ENCODE peak calls at places on chromosomes 2 and 18, in seven cellular contexts. W, U, H, O, I, Q and J are unnamed samples.

GRCh38 chr2:11128258-11128951 is 26.9 kb upstream of the SLC66A3 start:
- DNase-seq in W (no peak), H (no peak), U (peak; percentile 34), Q (no peak), I (no peak), O (peak; percentile 73), J (peak; percentile 53)

GRCh38 chr2:118443596-118443995 is 355.3 kb downstream of the INSIG2 start:
- DNase-seq in I (no peak), Q (no peak), U (peak; percentile 81), W (no peak), H (no peak), O (no peak), J (peak; percentile 35)

GRCh38 chr18:10499230-10499629 is 26.6 kb upstream of the NAPG start:
- DNase-seq in H (no peak), U (no peak), W (no peak), I (no peak), Q (no peak), O (no peak), J (no peak)

GRCh38 chr2:42960835-42961165 is 168.4 kb upstream of the HAAO start:
- DNase-seq in O (no peak), U (no peak), I (no peak), Q (no peak), W (no peak), H (no peak), J (no peak)

GRCh38 chr2:69567157-69567908 is 76.2 kb downstream of the AAK1 start:
- DNase-seq in I (no peak), W (no peak), H (no peak), U (peak; percentile 25), Q (no peak), O (no peak), J (peak; percentile 25)

GRCh38 chr2:33146112-33146511 is 199.4 kb downstream of the LTBP1 start:
- DNase-seq in Q (no peak), I (no peak), H (no peak), O (no peak), W (no peak), U (peak; percentile 57), J (peak; percentile 53)

GRCh38 chr2:164881524-164881923 is 39.9 kb upstream of the COBLL1 start:
- DNase-seq in I (no peak), W (no peak), O (no peak), U (no peak), H (no peak), Q (no peak), J (no peak)

GRCh38 chr2:30765876-30766470 is 41.3 kb downstream of the CAPN13 start:
- DNase-seq in I (no peak), O (peak; percentile 61), U (no peak), H (no peak), W (no peak), Q (no peak), J (no peak)

GRCh38 chr18:24317370-24317769 is 80.3 kb downstream of the OSBPL1A start:
- DNase-seq in U (no peak), I (no peak), H (no peak), Q (no peak), W (no peak), O (no peak), J (no peak)

GRCh38 chr2:15584767-15585469 is 6.8 kb upstream of the DDX1 start:
- DNase-seq in W (no peak), I (no peak), O (no peak), U (peak; percentile 29), Q (no peak), H (no peak), J (peak; percentile 20)

GRCh38 chr2:148875387-148876051 is 492 bp downstream of the KIF5C start:
- DNase-seq in W (no peak), U (no peak), I (peak; percentile 60), Q (no peak), H (peak; percentile 44), O (peak; percentile 81), J (no peak)

GRCh38 chr2:241035142-241035817 is 36.9 kb downstream of the SNED1 start:
- DNase-seq in Q (no peak), O (peak; percentile 76), U (no peak), H (peak; percentile 76), I (no peak), W (no peak), J (no peak)

GRCh38 chr2:88005776-88006175 is 10.6 kb downstream of the RNU2-63P start:
- DNase-seq in O (no peak), W (no peak), Q (no peak), H (no peak), I (no peak), U (no peak), J (no peak)

GRCh38 chr2:5691659-5692529 is at the start of gene SOX11:
- DNase-seq in Q (no peak), W (peak; percentile 54), H (peak; percentile 97), U (peak; percentile 94), O (peak; percentile 69), I (peak; percentile 85), J (peak; percentile 94)

GRCh38 chr2:47108638-47109372 is 46.3 kb downstream of the STPG4 start:
- DNase-seq in I (no peak), Q (no peak), U (peak; percentile 44), O (no peak), H (no peak), W (no peak), J (no peak)

GRCh38 chr2:204072443-204073324 is 136.1 kb downstream of the ICOS start:
- DNase-seq in I (peak; percentile 47), H (peak; percentile 84), W (no peak), U (peak; percentile 16), O (no peak), Q (no peak), J (peak; percentile 10)

GRCh38 chr2:88074150-88074549 is 6.5 kb downstream of the SMYD1 start:
- DNase-seq in H (no peak), I (no peak), W (no peak), U (no peak), Q (no peak), O (no peak), J (no peak)

GRCh38 chr2:3523551-3524041 is 4.3 kb upstream of the ADI1 start:
- DNase-seq in O (no peak), U (peak; percentile 52), I (no peak), W (no peak), H (no peak), Q (peak; percentile 26), J (no peak)

GRCh38 chr2:3519255-3520190 is at the start of gene ADI1:
- DNase-seq in Q (peak; percentile 90), H (peak; percentile 84), O (peak; percentile 96), I (peak; percentile 77), W (peak; percentile 88), U (peak; percentile 78), J (peak; percentile 71)

GRCh38 chr2:3520591-3520990 is 1.3 kb upstream of the ADI1 start:
- DNase-seq in W (no peak), O (no peak), U (no peak), Q (peak; percentile 53), H (no peak), I (no peak), J (no peak)

GRCh38 chr2:3526871-3527270 is 7.5 kb upstream of the ADI1 start:
- DNase-seq in H (no peak), O (no peak), Q (peak; percentile 54), W (no peak), U (no peak), I (no peak), J (no peak)

DNA sequence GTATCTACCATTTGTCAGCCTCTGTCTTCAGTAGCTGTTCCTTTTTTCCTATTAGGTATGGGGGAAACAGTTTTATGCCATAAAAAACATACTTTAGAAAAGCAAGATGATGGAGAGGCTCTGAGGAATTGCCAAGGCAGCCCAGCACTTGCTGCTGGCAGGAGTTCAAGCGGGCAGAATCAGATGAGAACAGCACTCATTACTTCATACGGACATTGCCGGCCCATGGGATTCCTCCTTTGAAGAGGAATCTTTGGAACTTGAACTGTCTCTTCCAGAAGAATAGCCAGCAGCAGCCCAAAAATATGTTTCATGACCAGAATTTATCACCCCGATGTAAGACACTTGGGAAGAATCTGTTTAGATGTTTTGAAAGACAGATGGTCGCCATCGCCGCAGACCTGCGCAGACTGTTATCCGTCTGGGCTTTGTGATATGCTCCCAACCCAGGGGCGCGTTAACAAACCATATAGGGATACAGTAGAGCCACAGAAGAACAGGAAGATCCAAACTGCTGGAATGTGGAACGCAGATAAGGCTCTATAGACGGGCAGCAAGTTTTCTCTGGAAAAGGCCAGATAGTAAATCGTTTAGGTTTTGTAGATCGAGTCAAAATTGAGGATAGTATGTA is 3.6 kb upstream of the ADI1 start:
- DNase-seq in I (no peak), H (no peak), W (no peak), U (peak; percentile 20), O (no peak), Q (peak; percentile 66), J (no peak)
- H3K4me3 ChIP-seq in I (no peak overlapping the region), H (no peak overlapping the region), W (peak overlapping the region; percentile 15), U (no peak overlapping the region), O (no peak overlapping the region), Q (peak overlapping the region; percentile 54), J (no peak overlapping the region)

DNA sequence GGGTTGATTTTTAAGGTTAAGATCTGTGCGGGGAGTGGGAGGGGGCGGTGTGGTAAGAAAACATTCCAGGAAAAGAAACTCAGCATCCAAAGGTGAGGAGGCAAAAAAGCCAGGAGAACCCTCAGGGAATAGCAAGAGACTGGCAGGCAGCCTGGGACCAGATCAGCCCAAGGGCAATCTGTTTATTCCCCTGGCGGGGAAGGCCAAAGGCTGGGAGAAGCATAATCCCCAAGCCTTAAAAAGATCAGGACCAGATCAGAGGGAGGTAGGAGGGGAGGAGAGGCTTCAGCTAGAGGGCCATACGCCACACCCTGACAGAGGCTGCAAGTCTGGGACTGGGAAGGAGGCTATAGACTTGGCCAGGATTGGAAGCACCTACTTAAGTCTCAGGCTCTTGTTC is 163.0 kb upstream of the PXDN start:
- DNase-seq in W (no peak), Q (peak; percentile 35), O (no peak), H (no peak), U (no peak), I (no peak), J (no peak)
- TF ChIP-seq CTCF in W (no peak), Q (no peak), O (no peak), H (no peak), U (no peak), I (no peak), J (no peak)

GRCh38 chr2:36597003-36597531 is 901 bp downstream of the FEZ2 start:
- DNase-seq in W (no peak), Q (no peak), H (no peak), O (no peak), I (no peak), U (no peak), J (no peak)

GRCh38 chr2:36594849-36595248 is 3.1 kb downstream of the FEZ2 start:
- DNase-seq in Q (no peak), U (no peak), O (no peak), I (no peak), W (no peak), H (no peak), J (no peak)

GRCh38 chr2:36597532-36598377 is at the start of gene FEZ2:
- DNase-seq in O (peak; percentile 95), W (peak; percentile 78), I (peak; percentile 90), H (peak; percentile 97), Q (peak; percentile 80), U (peak; percentile 75), J (peak; percentile 51)

DNA sequence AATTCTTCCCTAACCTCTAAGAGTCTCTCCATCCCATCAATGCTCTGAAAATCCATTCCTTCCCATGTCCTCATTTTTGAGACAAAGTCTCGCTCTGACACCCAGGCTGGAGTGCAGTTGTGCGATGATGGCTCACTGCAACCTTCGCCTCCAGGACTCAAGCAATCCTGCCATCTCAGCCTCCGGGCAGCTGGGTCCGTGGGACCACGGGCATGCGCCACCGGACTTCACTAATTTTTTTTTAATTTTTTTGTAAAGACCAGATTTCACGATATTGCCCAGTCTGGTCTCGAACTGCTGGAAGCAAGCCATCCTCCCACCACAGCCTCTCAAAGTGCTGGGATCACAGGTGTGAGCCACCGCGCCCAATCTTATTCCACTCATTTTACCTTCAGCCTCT is 1.6 kb downstream of the FEZ2 start:
- DNase-seq in H (no peak), I (no peak), Q (no peak), U (no peak), W (no peak), O (no peak), J (no peak)
- H3K4me3 ChIP-seq in H (peak overlapping the region; percentile 61), I (peak overlapping the region; percentile 86), Q (peak overlapping the region; percentile 98), U (peak overlapping the region; percentile 80), W (peak overlapping the region; percentile 100), O (peak overlapping the region; percentile 99), J (peak overlapping the region; percentile 81)

GRCh38 chr2:135954020-135954628 is 31.3 kb downstream of the DARS1 start:
- DNase-seq in Q (no peak), H (no peak), U (no peak), W (no peak), O (no peak), I (no peak), J (no peak)
- TF ChIP-seq CTCF in Q (no peak), H (no peak), U (no peak), W (no peak), O (no peak), I (no peak), J (no peak)